ENCODE peak calls at places on chromosomes 2 and 18, in nine cellular contexts. One of them, this sample, is unnamed.
A peak's percentile ranks its signal among the peaks of the same experiment; 100 is the strongest.

GRCh38 chr2:29100564-29100963 is 14.7 kb upstream of the CLIP4 start:
- DNase-seq in HepG2: no peak
- DNase-seq in left ventricle myocardium inferior: no peak
- DNase-seq in BJ: no peak
- DNase-seq in A549: no peak
- DNase-seq in PC-9: no peak
- DNase-seq in fibroblast of lung: no peak
- DNase-seq in PC-3: no peak
- DNase-seq in neural progenitor cell: no peak
- DNase-seq in this sample: no peak

GRCh38 chr2:45177870-45178269 is 168.6 kb upstream of the SIX2 start:
- DNase-seq in neural progenitor cell: no peak
- DNase-seq in A549: no peak
- DNase-seq in HepG2: no peak
- DNase-seq in PC-9: peak; percentile 70
- DNase-seq in left ventricle myocardium inferior: no peak
- DNase-seq in PC-3: peak; percentile 94
- DNase-seq in fibroblast of lung: peak; percentile 99
- DNase-seq in BJ: peak; percentile 97
- DNase-seq in this sample: no peak

GRCh38 chr2:174124171-174124570 is 124.2 kb downstream of the OLA1 start:
- DNase-seq in BJ: no peak
- DNase-seq in PC-9: no peak
- DNase-seq in HepG2: no peak
- DNase-seq in left ventricle myocardium inferior: no peak
- DNase-seq in fibroblast of lung: peak; percentile 20
- DNase-seq in A549: no peak
- DNase-seq in PC-3: no peak
- DNase-seq in neural progenitor cell: peak; percentile 93
- DNase-seq in this sample: no peak

GRCh38 chr2:226893206-226893605 is 57.4 kb downstream of the RHBDD1 start:
- DNase-seq in HepG2: no peak
- DNase-seq in neural progenitor cell: no peak
- DNase-seq in fibroblast of lung: peak; percentile 40
- DNase-seq in left ventricle myocardium inferior: no peak
- DNase-seq in PC-9: no peak
- DNase-seq in PC-3: no peak
- DNase-seq in BJ: no peak
- DNase-seq in A549: no peak
- DNase-seq in this sample: no peak

GRCh38 chr2:105373895-105374401 is 24.9 kb downstream of the FHL2 start:
- DNase-seq in left ventricle myocardium inferior: no peak
- DNase-seq in HepG2: no peak
- DNase-seq in neural progenitor cell: no peak
- DNase-seq in PC-9: no peak
- DNase-seq in BJ: no peak
- DNase-seq in A549: no peak
- DNase-seq in PC-3: no peak
- DNase-seq in fibroblast of lung: no peak
- DNase-seq in this sample: peak; percentile 40

GRCh38 chr2:133794114-133794513 is 225.9 kb upstream of the NCKAP5 start:
- DNase-seq in PC-3: no peak
- DNase-seq in BJ: no peak
- DNase-seq in A549: no peak
- DNase-seq in neural progenitor cell: no peak
- DNase-seq in PC-9: no peak
- DNase-seq in fibroblast of lung: no peak
- DNase-seq in HepG2: no peak
- DNase-seq in left ventricle myocardium inferior: no peak
- DNase-seq in this sample: no peak

GRCh38 chr2:205580591-205580990 is 101.7 kb upstream of the NRP2 start:
- DNase-seq in left ventricle myocardium inferior: no peak
- DNase-seq in PC-3: no peak
- DNase-seq in fibroblast of lung: peak; percentile 32
- DNase-seq in neural progenitor cell: no peak
- DNase-seq in PC-9: no peak
- DNase-seq in HepG2: no peak
- DNase-seq in A549: no peak
- DNase-seq in BJ: no peak
- DNase-seq in this sample: no peak

GRCh38 chr2:176067587-176068002 is 16.2 kb downstream of the EVX2 start:
- DNase-seq in fibroblast of lung: no peak
- DNase-seq in left ventricle myocardium inferior: no peak
- DNase-seq in A549: no peak
- DNase-seq in BJ: no peak
- DNase-seq in PC-9: no peak
- DNase-seq in neural progenitor cell: peak; percentile 45
- DNase-seq in HepG2: no peak
- DNase-seq in PC-3: no peak
- DNase-seq in this sample: no peak

GRCh38 chr2:2149379-2149778 is 181.7 kb downstream of the MYT1L start:
- DNase-seq in left ventricle myocardium inferior: no peak
- DNase-seq in A549: no peak
- DNase-seq in PC-9: no peak
- DNase-seq in neural progenitor cell: no peak
- DNase-seq in fibroblast of lung: no peak
- DNase-seq in PC-3: no peak
- DNase-seq in BJ: no peak
- DNase-seq in HepG2: no peak
- DNase-seq in this sample: no peak

GRCh38 chr2:119338826-119339561 is 27.6 kb downstream of the C2orf76 start:
- DNase-seq in fibroblast of lung: no peak
- DNase-seq in neural progenitor cell: no peak
- DNase-seq in left ventricle myocardium inferior: no peak
- DNase-seq in PC-3: no peak
- DNase-seq in A549: no peak
- DNase-seq in HepG2: no peak
- DNase-seq in PC-9: no peak
- DNase-seq in BJ: no peak
- DNase-seq in this sample: peak; percentile 56

GRCh38 chr18:75065251-75066000 is 143.5 kb downstream of the PTGR3 start:
- DNase-seq in HepG2: no peak
- DNase-seq in left ventricle myocardium inferior: no peak
- DNase-seq in fibroblast of lung: no peak
- DNase-seq in neural progenitor cell: no peak
- DNase-seq in PC-9: no peak
- DNase-seq in BJ: no peak
- DNase-seq in PC-3: no peak
- DNase-seq in A549: no peak
- DNase-seq in this sample: no peak

GRCh38 chr18:75068682-75069435 is 140.1 kb downstream of the PTGR3 start:
- DNase-seq in A549: no peak
- DNase-seq in left ventricle myocardium inferior: no peak
- DNase-seq in HepG2: no peak
- DNase-seq in PC-9: no peak
- DNase-seq in fibroblast of lung: no peak
- DNase-seq in BJ: no peak
- DNase-seq in PC-3: no peak
- DNase-seq in neural progenitor cell: no peak
- DNase-seq in this sample: no peak

GRCh38 chr18:75067996-75068645 is 140.8 kb downstream of the PTGR3 start:
- DNase-seq in neural progenitor cell: no peak
- DNase-seq in fibroblast of lung: no peak
- DNase-seq in HepG2: no peak
- DNase-seq in PC-9: no peak
- DNase-seq in left ventricle myocardium inferior: no peak
- DNase-seq in A549: no peak
- DNase-seq in BJ: no peak
- DNase-seq in PC-3: no peak
- DNase-seq in this sample: no peak

GRCh38 chr18:75066223-75066622 is 142.7 kb downstream of the PTGR3 start:
- DNase-seq in fibroblast of lung: no peak
- DNase-seq in BJ: no peak
- DNase-seq in PC-3: no peak
- DNase-seq in PC-9: no peak
- DNase-seq in neural progenitor cell: no peak
- DNase-seq in HepG2: no peak
- DNase-seq in A549: no peak
- DNase-seq in left ventricle myocardium inferior: no peak
- DNase-seq in this sample: no peak

DNA sequence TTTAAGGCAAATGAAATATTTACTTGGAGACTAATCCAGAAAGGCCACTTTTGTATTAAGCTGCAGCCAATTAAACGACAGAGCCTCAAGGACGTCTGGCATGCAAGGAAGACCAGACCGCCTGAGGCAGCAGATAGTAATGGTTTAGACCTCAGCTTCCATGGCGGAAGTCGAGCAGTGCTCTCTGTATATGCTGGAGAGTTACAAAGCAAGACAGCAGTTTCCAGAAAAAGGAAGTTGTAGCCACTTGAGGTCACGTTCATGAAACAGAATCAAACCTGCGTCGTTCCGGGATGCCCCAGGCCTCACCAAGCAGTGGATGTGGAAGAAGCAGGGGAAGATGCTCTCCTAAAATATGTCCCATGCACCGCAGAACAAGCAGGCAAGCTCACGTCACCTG is 142.0 kb downstream of the PTGR3 start:
- DNase-seq in left ventricle myocardium inferior: no peak
- DNase-seq in PC-3: no peak
- DNase-seq in A549: no peak
- DNase-seq in HepG2: no peak
- DNase-seq in neural progenitor cell: no peak
- DNase-seq in PC-9: no peak
- DNase-seq in BJ: no peak
- DNase-seq in fibroblast of lung: no peak
- DNase-seq in this sample: no peak
- TF ChIP-seq CTCF in left ventricle myocardium inferior: no peak
- TF ChIP-seq CTCF in PC-3: no peak
- TF ChIP-seq CTCF in A549: no peak
- TF ChIP-seq CTCF in HepG2: no peak
- TF ChIP-seq CTCF in neural progenitor cell: no peak
- TF ChIP-seq CTCF in PC-9: no peak
- TF ChIP-seq CTCF in BJ: no peak
- TF ChIP-seq CTCF in fibroblast of lung: no peak
- TF ChIP-seq CTCF in this sample: no peak

GRCh38 chr2:85601771-85602475 is 575 bp downstream of the TMEM150A start:
- DNase-seq in HepG2: peak; percentile 61
- DNase-seq in BJ: no peak
- DNase-seq in neural progenitor cell: peak; percentile 71
- DNase-seq in left ventricle myocardium inferior: peak; percentile 78
- DNase-seq in fibroblast of lung: peak; percentile 56
- DNase-seq in PC-9: no peak
- DNase-seq in A549: no peak
- DNase-seq in PC-3: peak; percentile 41
- DNase-seq in this sample: no peak
- H3K4me3 ChIP-seq in HepG2: peak overlapping the region; percentile 84
- H3K4me3 ChIP-seq in BJ: peak overlapping the region; percentile 59
- H3K4me3 ChIP-seq in neural progenitor cell: peak overlapping the region; percentile 89
- H3K4me3 ChIP-seq in left ventricle myocardium inferior: peak overlapping the region; percentile 82
- H3K4me3 ChIP-seq in fibroblast of lung: peak overlapping the region; percentile 73
- H3K4me3 ChIP-seq in PC-9: peak overlapping the region; percentile 59
- H3K4me3 ChIP-seq in A549: peak overlapping the region; percentile 66
- H3K4me3 ChIP-seq in PC-3: peak overlapping the region; percentile 79
- H3K4me3 ChIP-seq in this sample: peak overlapping the region; percentile 59

GRCh38 chr2:102737435-102737834 is 24.4 kb upstream of the TMEM182 start:
- DNase-seq in PC-3: no peak
- DNase-seq in PC-9: no peak
- DNase-seq in HepG2: no peak
- DNase-seq in A549: no peak
- DNase-seq in BJ: no peak
- DNase-seq in neural progenitor cell: no peak
- DNase-seq in left ventricle myocardium inferior: no peak
- DNase-seq in fibroblast of lung: no peak
- DNase-seq in this sample: no peak
- TF ChIP-seq CTCF in PC-3: no peak
- TF ChIP-seq CTCF in PC-9: no peak
- TF ChIP-seq CTCF in HepG2: no peak
- TF ChIP-seq CTCF in A549: no peak
- TF ChIP-seq CTCF in BJ: no peak
- TF ChIP-seq CTCF in neural progenitor cell: no peak
- TF ChIP-seq CTCF in left ventricle myocardium inferior: no peak
- TF ChIP-seq CTCF in fibroblast of lung: no peak
- TF ChIP-seq CTCF in this sample: no peak

DNA sequence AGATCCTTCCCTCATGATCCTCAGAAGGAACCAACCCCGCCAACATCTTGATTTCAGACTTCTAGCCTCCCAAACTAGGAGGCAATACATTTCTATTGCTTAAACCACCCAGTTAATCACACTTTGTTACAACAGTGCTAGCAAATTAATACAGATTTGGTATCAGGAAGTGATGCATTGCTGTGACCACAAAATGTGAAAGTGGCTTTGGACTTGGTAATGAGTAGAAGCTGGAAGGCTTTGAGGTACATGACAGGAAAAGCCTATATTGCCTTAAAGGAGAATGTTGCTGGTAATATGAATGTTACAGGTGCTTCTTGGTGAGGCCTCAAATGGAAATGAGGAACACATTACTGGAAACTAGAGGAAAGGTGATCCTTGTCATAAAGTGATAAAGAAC is 260.3 kb downstream of the SATB2 start:
- DNase-seq in BJ: no peak
- DNase-seq in left ventricle myocardium inferior: no peak
- DNase-seq in A549: no peak
- DNase-seq in PC-3: no peak
- DNase-seq in HepG2: no peak
- DNase-seq in PC-9: no peak
- DNase-seq in neural progenitor cell: no peak
- DNase-seq in fibroblast of lung: no peak
- DNase-seq in this sample: no peak
- H3K4me3 ChIP-seq in BJ: no peak overlapping the region
- H3K4me3 ChIP-seq in left ventricle myocardium inferior: no peak overlapping the region
- H3K4me3 ChIP-seq in A549: no peak overlapping the region
- H3K4me3 ChIP-seq in PC-3: no peak overlapping the region
- H3K4me3 ChIP-seq in HepG2: no peak overlapping the region
- H3K4me3 ChIP-seq in PC-9: no peak overlapping the region
- H3K4me3 ChIP-seq in neural progenitor cell: no peak overlapping the region
- H3K4me3 ChIP-seq in fibroblast of lung: no peak overlapping the region
- H3K4me3 ChIP-seq in this sample: no peak overlapping the region

DNA sequence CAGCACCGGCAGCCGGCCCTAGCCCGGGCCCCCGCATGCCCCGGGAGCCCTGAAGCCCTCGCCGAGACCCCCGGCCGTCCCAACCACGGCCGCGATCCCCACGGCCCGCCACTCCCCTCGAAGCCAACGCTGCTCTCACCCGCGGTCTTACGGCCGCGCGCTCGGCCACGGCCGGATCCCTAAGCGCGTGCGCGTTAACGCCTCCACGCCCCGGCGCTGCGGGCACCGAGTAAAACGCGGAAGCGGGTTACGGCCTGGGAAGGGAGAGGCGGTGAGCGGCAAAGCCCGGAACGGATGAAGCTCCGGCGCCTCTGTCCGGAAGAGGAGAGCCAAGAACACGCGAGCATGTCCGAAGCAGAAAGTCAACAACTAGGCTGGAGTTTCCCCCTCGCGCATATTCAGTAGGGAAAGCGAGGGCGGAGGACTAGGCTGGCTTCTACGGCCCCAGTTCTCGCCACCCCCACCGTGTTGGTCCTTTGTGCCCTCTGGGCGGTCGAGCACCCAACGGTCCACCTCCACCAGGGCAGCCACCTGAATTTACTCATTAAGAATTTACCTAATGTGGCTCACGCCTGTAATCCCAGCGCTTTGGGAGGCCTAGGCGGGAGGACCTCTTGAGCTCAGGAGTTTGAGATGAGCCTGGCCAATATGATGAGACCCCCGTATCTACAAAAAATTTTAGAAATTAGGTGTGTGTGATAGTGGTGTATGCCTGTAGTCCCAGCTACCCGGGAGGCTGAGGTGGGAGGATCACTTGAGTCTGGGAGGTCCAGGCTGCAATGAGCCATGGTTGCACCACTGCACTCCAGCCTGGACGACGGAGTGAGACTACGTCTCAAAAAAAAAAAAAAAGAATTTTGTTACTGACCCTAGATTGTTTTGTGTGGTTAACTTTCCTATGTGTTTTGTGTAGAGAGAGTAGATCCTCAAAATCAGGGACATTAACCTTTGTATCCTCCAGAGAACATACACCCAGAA is at the start of gene KANSL3:
- DNase-seq in neural progenitor cell: peak; percentile 97
- DNase-seq in A549: peak; percentile 66
- DNase-seq in fibroblast of lung: peak; percentile 95
- DNase-seq in PC-9: peak; percentile 94
- DNase-seq in PC-3: peak; percentile 96
- DNase-seq in left ventricle myocardium inferior: peak; percentile 89
- DNase-seq in BJ: no peak
- DNase-seq in HepG2: peak; percentile 87
- DNase-seq in this sample: peak; percentile 75
- TF ChIP-seq CTCF in neural progenitor cell: no peak
- TF ChIP-seq CTCF in A549: no peak
- TF ChIP-seq CTCF in fibroblast of lung: no peak
- TF ChIP-seq CTCF in PC-9: no peak
- TF ChIP-seq CTCF in PC-3: no peak
- TF ChIP-seq CTCF in left ventricle myocardium inferior: no peak
- TF ChIP-seq CTCF in BJ: no peak
- TF ChIP-seq CTCF in HepG2: peak; percentile 45
- TF ChIP-seq CTCF in this sample: no peak